ENCODE peak calls at places on chromosomes 3 and 15, in six cellular contexts. One of them, this sample, is unnamed.

GRCh38 chr3:16322189-16322588 is 57.2 kb downstream of the OXNAD1 start:
- DNase-seq in GM12878: no peak
- DNase-seq in neuronal stem cell: no peak
- DNase-seq in mesenchymal stem cell: no peak
- DNase-seq in IMR-90: no peak
- DNase-seq in neural progenitor cell: no peak
- DNase-seq in this sample: no peak

GRCh38 chr15:56772868-56773639 is 39.7 kb upstream of the ZNF280D start:
- DNase-seq in GM12878: no peak
- DNase-seq in neuronal stem cell: no peak
- DNase-seq in mesenchymal stem cell: peak; percentile 72
- DNase-seq in IMR-90: peak; percentile 74
- DNase-seq in neural progenitor cell: no peak
- DNase-seq in this sample: no peak

GRCh38 chr3:33886015-33886414 is 87.6 kb downstream of the PDCD6IP start:
- DNase-seq in GM12878: no peak
- DNase-seq in neuronal stem cell: no peak
- DNase-seq in mesenchymal stem cell: no peak
- DNase-seq in IMR-90: peak; percentile 23
- DNase-seq in neural progenitor cell: no peak
- DNase-seq in this sample: no peak

GRCh38 chr15:77811270-77811669 is 178.6 kb upstream of the LINGO1 start:
- DNase-seq in GM12878: no peak
- DNase-seq in neuronal stem cell: no peak
- DNase-seq in mesenchymal stem cell: no peak
- DNase-seq in IMR-90: no peak
- DNase-seq in neural progenitor cell: no peak
- DNase-seq in this sample: no peak

GRCh38 chr3:64267774-64268604 is 42.7 kb upstream of the PRICKLE2 start:
- DNase-seq in GM12878: no peak
- DNase-seq in neuronal stem cell: peak; percentile 35
- DNase-seq in mesenchymal stem cell: peak; percentile 67
- DNase-seq in IMR-90: peak; percentile 68
- DNase-seq in neural progenitor cell: peak; percentile 80
- DNase-seq in this sample: no peak

GRCh38 chr3:181715601-181716340 is 4.0 kb downstream of the SOX2 start:
- DNase-seq in GM12878: no peak
- DNase-seq in neuronal stem cell: no peak
- DNase-seq in mesenchymal stem cell: no peak
- DNase-seq in IMR-90: no peak
- DNase-seq in neural progenitor cell: peak; percentile 91
- DNase-seq in this sample: no peak

GRCh38 chr3:183966361-183966791 is 51.3 kb downstream of the ABCC5 start:
- DNase-seq in GM12878: no peak
- DNase-seq in neuronal stem cell: no peak
- DNase-seq in mesenchymal stem cell: no peak
- DNase-seq in IMR-90: no peak
- DNase-seq in neural progenitor cell: no peak
- DNase-seq in this sample: no peak

GRCh38 chr15:80550910-80551265 is 144.2 kb upstream of the ABHD17C start:
- DNase-seq in GM12878: no peak
- DNase-seq in neuronal stem cell: no peak
- DNase-seq in mesenchymal stem cell: peak; percentile 45
- DNase-seq in IMR-90: peak; percentile 68
- DNase-seq in neural progenitor cell: no peak
- DNase-seq in this sample: no peak

GRCh38 chr15:61084944-61085367 is 144.1 kb downstream of the RORA start:
- DNase-seq in GM12878: no peak
- DNase-seq in neuronal stem cell: peak; percentile 24
- DNase-seq in mesenchymal stem cell: no peak
- DNase-seq in IMR-90: no peak
- DNase-seq in neural progenitor cell: peak; percentile 62
- DNase-seq in this sample: no peak

GRCh38 chr3:67335813-67336212 is 318.6 kb downstream of the SUCLG2 start:
- DNase-seq in GM12878: no peak
- DNase-seq in neuronal stem cell: no peak
- DNase-seq in mesenchymal stem cell: no peak
- DNase-seq in IMR-90: no peak
- DNase-seq in neural progenitor cell: no peak
- DNase-seq in this sample: no peak

GRCh38 chr3:8546609-8547008 is 45.0 kb downstream of the LMCD1 start:
- DNase-seq in GM12878: no peak
- DNase-seq in neuronal stem cell: no peak
- DNase-seq in mesenchymal stem cell: no peak
- DNase-seq in IMR-90: no peak
- DNase-seq in neural progenitor cell: no peak
- DNase-seq in this sample: no peak

GRCh38 chr15:62617741-62618140 is 424.8 kb upstream of the TPM1 start:
- DNase-seq in GM12878: no peak
- DNase-seq in neuronal stem cell: no peak
- DNase-seq in mesenchymal stem cell: no peak
- DNase-seq in IMR-90: no peak
- DNase-seq in neural progenitor cell: no peak
- DNase-seq in this sample: no peak

GRCh38 chr3:43105597-43106292 is at the start of gene POMGNT2:
- DNase-seq in GM12878: peak; percentile 16
- DNase-seq in neuronal stem cell: peak; percentile 82
- DNase-seq in mesenchymal stem cell: peak; percentile 69
- DNase-seq in IMR-90: peak; percentile 71
- DNase-seq in neural progenitor cell: peak; percentile 96
- DNase-seq in this sample: peak; percentile 92

GRCh38 chr15:42549052-42549491 is 434 bp downstream of the HAUS2 start:
- DNase-seq in GM12878: no peak
- DNase-seq in neuronal stem cell: no peak
- DNase-seq in mesenchymal stem cell: peak; percentile 64
- DNase-seq in IMR-90: peak; percentile 12
- DNase-seq in neural progenitor cell: peak; percentile 47
- DNase-seq in this sample: peak; percentile 46

GRCh38 chr15:98718426-98719168 is 70.3 kb downstream of the IGF1R start:
- DNase-seq in GM12878: no peak
- DNase-seq in neuronal stem cell: no peak
- DNase-seq in mesenchymal stem cell: no peak
- DNase-seq in IMR-90: no peak
- DNase-seq in neural progenitor cell: no peak
- DNase-seq in this sample: no peak

GRCh38 chr3:119469378-119470189 is 821 bp downstream of the POGLUT1 start:
- DNase-seq in GM12878: peak; percentile 25
- DNase-seq in neuronal stem cell: no peak
- DNase-seq in mesenchymal stem cell: peak; percentile 73
- DNase-seq in IMR-90: peak; percentile 47
- DNase-seq in neural progenitor cell: no peak
- DNase-seq in this sample: peak; percentile 14

GRCh38 chr3:108322352-108322751 is 26.0 kb downstream of the HHLA2 start:
- DNase-seq in GM12878: no peak
- DNase-seq in neuronal stem cell: no peak
- DNase-seq in mesenchymal stem cell: no peak
- DNase-seq in IMR-90: no peak
- DNase-seq in neural progenitor cell: no peak
- DNase-seq in this sample: no peak

GRCh38 chr3:48430359-48431101 is 644 bp upstream of the PLXNB1 start:
- DNase-seq in GM12878: no peak
- DNase-seq in neuronal stem cell: no peak
- DNase-seq in mesenchymal stem cell: no peak
- DNase-seq in IMR-90: no peak
- DNase-seq in neural progenitor cell: no peak
- DNase-seq in this sample: no peak

GRCh38 chr15:38474155-38474757 is 20.3 kb downstream of the FAM98B start:
- DNase-seq in GM12878: peak; percentile 33
- DNase-seq in neuronal stem cell: peak; percentile 39
- DNase-seq in mesenchymal stem cell: peak; percentile 70
- DNase-seq in IMR-90: peak; percentile 82
- DNase-seq in neural progenitor cell: peak; percentile 68
- DNase-seq in this sample: peak; percentile 42

GRCh38 chr15:100713163-100713867 is 110.9 kb downstream of the ASB7 start:
- DNase-seq in GM12878: no peak
- DNase-seq in neuronal stem cell: no peak
- DNase-seq in mesenchymal stem cell: peak; percentile 78
- DNase-seq in IMR-90: peak; percentile 79
- DNase-seq in neural progenitor cell: no peak
- DNase-seq in this sample: no peak

GRCh38 chr3:52119826-52120225 is 34.4 kb downstream of the POC1A start:
- DNase-seq in GM12878: no peak
- DNase-seq in neuronal stem cell: no peak
- DNase-seq in mesenchymal stem cell: no peak
- DNase-seq in IMR-90: no peak
- DNase-seq in neural progenitor cell: no peak
- DNase-seq in this sample: no peak

GRCh38 chr3:195906865-195907729 is 1.3 kb downstream of the TNK2 start:
- DNase-seq in GM12878: peak; percentile 76
- DNase-seq in neuronal stem cell: no peak
- DNase-seq in mesenchymal stem cell: peak; percentile 29
- DNase-seq in IMR-90: peak; percentile 19
- DNase-seq in neural progenitor cell: no peak
- DNase-seq in this sample: peak; percentile 94

GRCh38 chr15:67914537-67915373 is 74.9 kb upstream of the RNU6-1 start:
- DNase-seq in GM12878: no peak
- DNase-seq in neuronal stem cell: peak; percentile 38
- DNase-seq in mesenchymal stem cell: peak; percentile 66
- DNase-seq in IMR-90: peak; percentile 28
- DNase-seq in neural progenitor cell: peak; percentile 71
- DNase-seq in this sample: no peak

GRCh38 chr3:107377151-107377550 is at the start of gene CCDC54:
- DNase-seq in GM12878: no peak
- DNase-seq in neuronal stem cell: no peak
- DNase-seq in mesenchymal stem cell: no peak
- DNase-seq in IMR-90: peak; percentile 43
- DNase-seq in neural progenitor cell: no peak
- DNase-seq in this sample: no peak

GRCh38 chr15:60844431-60845174 is 365.7 kb upstream of the ICE2 start:
- DNase-seq in GM12878: no peak
- DNase-seq in neuronal stem cell: no peak
- DNase-seq in mesenchymal stem cell: no peak
- DNase-seq in IMR-90: no peak
- DNase-seq in neural progenitor cell: no peak
- DNase-seq in this sample: no peak

GRCh38 chr3:33746412-33747116 is 28.5 kb upstream of the CLASP2 start:
- DNase-seq in GM12878: no peak
- DNase-seq in neuronal stem cell: no peak
- DNase-seq in mesenchymal stem cell: no peak
- DNase-seq in IMR-90: no peak
- DNase-seq in neural progenitor cell: no peak
- DNase-seq in this sample: peak; percentile 72

GRCh38 chr3:3302964-3303363 is 123.5 kb upstream of the CRBN start:
- DNase-seq in GM12878: no peak
- DNase-seq in neuronal stem cell: no peak
- DNase-seq in mesenchymal stem cell: no peak
- DNase-seq in IMR-90: no peak
- DNase-seq in neural progenitor cell: no peak
- DNase-seq in this sample: no peak

GRCh38 chr3:54121404-54122045 is 827 bp upstream of the CACNA2D3 start:
- DNase-seq in GM12878: no peak
- DNase-seq in neuronal stem cell: no peak
- DNase-seq in mesenchymal stem cell: no peak
- DNase-seq in IMR-90: no peak
- DNase-seq in neural progenitor cell: peak; percentile 64
- DNase-seq in this sample: no peak

DNA sequence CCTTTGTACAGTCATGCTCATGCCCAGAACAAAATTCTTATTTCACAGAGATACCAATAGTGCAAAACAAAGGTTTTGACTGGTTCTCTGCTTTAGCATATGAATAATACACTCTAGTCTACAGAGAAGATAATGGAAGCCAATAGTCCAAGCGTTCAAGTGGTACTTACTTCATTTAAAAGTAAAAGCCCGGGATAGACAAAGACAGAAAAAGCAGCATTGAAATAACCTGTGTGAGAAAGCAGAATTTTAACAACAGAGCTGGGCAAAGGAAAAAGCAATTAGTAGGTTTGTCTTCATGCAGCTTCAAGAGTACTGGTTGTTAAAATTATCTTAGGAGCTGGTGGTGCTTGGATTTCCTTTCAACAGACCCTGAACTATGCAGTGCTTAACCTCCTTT is 848.3 kb downstream of the FHIT start:
- DNase-seq in GM12878: no peak
- DNase-seq in neuronal stem cell: no peak
- DNase-seq in mesenchymal stem cell: no peak
- DNase-seq in IMR-90: no peak
- DNase-seq in neural progenitor cell: no peak
- DNase-seq in this sample: no peak
- H3K9me3 ChIP-seq in GM12878: no peaks in the 10 kb centered on the region
- H3K9me3 ChIP-seq in neuronal stem cell: no peaks in the 10 kb centered on the region
- H3K9me3 ChIP-seq in mesenchymal stem cell: no peaks in the 10 kb centered on the region
- H3K9me3 ChIP-seq in IMR-90: no peaks in the 10 kb centered on the region
- H3K9me3 ChIP-seq in neural progenitor cell: no peaks in the 10 kb centered on the region
- H3K9me3 ChIP-seq in this sample: no peaks in the 10 kb centered on the region

DNA sequence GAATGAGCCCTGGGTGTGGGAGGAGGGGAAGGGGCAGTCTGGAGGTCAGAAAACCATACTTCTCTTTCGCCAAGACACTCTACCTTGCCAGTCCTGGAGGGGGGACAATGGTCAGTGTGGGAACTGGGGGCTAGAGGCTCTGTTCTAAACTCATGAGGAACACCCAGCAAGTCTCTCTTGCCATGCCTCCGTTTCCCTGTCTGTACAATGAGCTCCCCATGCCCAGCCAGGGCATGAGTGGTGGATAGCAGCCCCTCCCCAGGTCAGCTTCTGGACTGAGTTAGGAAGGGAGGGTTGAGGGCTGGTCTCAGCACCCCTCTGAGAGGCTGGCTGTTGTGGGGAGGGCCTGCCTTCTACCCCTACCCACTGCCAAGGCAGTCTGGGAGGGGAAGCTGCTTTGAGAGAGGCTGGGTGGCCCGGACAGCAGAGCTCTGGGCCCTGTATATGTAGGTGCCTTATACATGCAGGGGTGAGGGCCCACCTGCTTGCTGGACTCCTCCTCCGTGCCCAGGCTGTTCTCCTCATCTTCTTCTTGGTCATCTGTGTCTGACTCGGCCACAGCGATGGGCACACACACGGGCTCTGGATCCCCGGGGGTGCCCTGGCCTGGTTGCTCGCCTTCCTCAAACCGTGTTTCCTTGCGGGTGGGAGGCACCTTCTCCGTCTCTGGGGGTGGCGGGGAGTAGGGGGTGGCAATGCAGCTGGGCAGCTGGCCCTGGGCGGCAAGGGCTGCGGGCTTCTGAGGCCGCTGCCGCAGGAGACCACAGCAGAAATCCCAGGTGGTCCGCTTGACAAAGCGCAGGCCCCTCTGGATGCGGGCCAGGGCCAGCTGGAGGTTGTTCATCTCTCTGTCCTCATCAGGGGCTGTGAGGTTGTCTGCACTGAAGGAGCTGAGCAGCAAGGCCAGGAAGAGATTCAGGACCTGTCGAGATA is 68.8 kb downstream of the SCN5A start:
- DNase-seq in GM12878: no peak
- DNase-seq in neuronal stem cell: no peak
- DNase-seq in mesenchymal stem cell: no peak
- DNase-seq in IMR-90: no peak
- DNase-seq in neural progenitor cell: no peak
- DNase-seq in this sample: no peak
- H3K9ac ChIP-seq in GM12878: no peak overlapping the region
- H3K9ac ChIP-seq in neuronal stem cell: no peak overlapping the region
- H3K9ac ChIP-seq in mesenchymal stem cell: no peak overlapping the region
- H3K9ac ChIP-seq in IMR-90: no peak overlapping the region
- H3K9ac ChIP-seq in neural progenitor cell: no peak overlapping the region
- H3K9ac ChIP-seq in this sample: no peak overlapping the region

GRCh38 chr3:123920383-123920782 is 36.3 kb upstream of the MYLK start:
- DNase-seq in GM12878: no peak
- DNase-seq in neuronal stem cell: no peak
- DNase-seq in mesenchymal stem cell: no peak
- DNase-seq in IMR-90: no peak
- DNase-seq in neural progenitor cell: no peak
- DNase-seq in this sample: no peak
- H3K9me3 ChIP-seq in GM12878: peaks cover 5% of the 10 kb centered on the region
- H3K9me3 ChIP-seq in neuronal stem cell: peaks cover 64% of the 10 kb centered on the region
- H3K9me3 ChIP-seq in mesenchymal stem cell: peaks cover 53% of the 10 kb centered on the region
- H3K9me3 ChIP-seq in IMR-90: peaks cover 14% of the 10 kb centered on the region
- H3K9me3 ChIP-seq in neural progenitor cell: no peaks in the 10 kb centered on the region
- H3K9me3 ChIP-seq in this sample: no peaks in the 10 kb centered on the region

GRCh38 chr3:129768728-129769127 is 124.8 kb downstream of the TMCC1 start:
- DNase-seq in GM12878: no peak
- DNase-seq in neuronal stem cell: no peak
- DNase-seq in mesenchymal stem cell: no peak
- DNase-seq in IMR-90: no peak
- DNase-seq in neural progenitor cell: no peak
- DNase-seq in this sample: no peak
- H3K9ac ChIP-seq in GM12878: no peak overlapping the region
- H3K9ac ChIP-seq in neuronal stem cell: no peak overlapping the region
- H3K9ac ChIP-seq in mesenchymal stem cell: no peak overlapping the region
- H3K9ac ChIP-seq in IMR-90: no peak overlapping the region
- H3K9ac ChIP-seq in neural progenitor cell: no peak overlapping the region
- H3K9ac ChIP-seq in this sample: no peak overlapping the region

This sample was measured in MM.1S.